ENCODE peak calls at places on chromosomes 11 and 22, in nine cellular contexts. M is fibroblast of the conjunctiva, U is lung microvascular endothelial cell, P is ELR, E is anterior cingulate cortex, V is T1000, F is adipocyte, T is BE2C, Q is A549. Y is an unnamed sample.

GRCh38 chr11:119369035-119369925 is 12.2 kb downstream of the USP2 start:
- DNase-seq in M (no peak), U (no peak), P (no peak), E (no peak), V (no peak), F (no peak), T (peak; percentile 53), Q (no peak), Y (no peak)

GRCh38 chr11:47606731-47607130 is 12.5 kb upstream of the C1QTNF4 start:
- DNase-seq in M (no peak), U (no peak), P (no peak), E (no peak), V (no peak), F (no peak), T (peak; percentile 57), Q (no peak), Y (no peak)

GRCh38 chr11:57116654-57117053 is 65.1 kb upstream of the LRRC55 start:
- DNase-seq in M (peak; percentile 35), U (peak; percentile 69), P (peak; percentile 76), E (no peak), V (no peak), F (peak; percentile 44), T (peak; percentile 32), Q (peak; percentile 54), Y (no peak)

GRCh38 chr11:47485112-47485511 is 36.2 kb upstream of the RAPSN start:
- DNase-seq in M (no peak), U (no peak), P (no peak), E (no peak), V (no peak), F (no peak), T (no peak), Q (no peak), Y (no peak)

GRCh38 chr11:100098560-100098959 is 588.5 kb upstream of the ARHGAP42 start:
- DNase-seq in M (no peak), U (no peak), P (no peak), E (no peak), V (no peak), F (no peak), T (no peak), Q (no peak), Y (no peak)

GRCh38 chr11:121212696-121213567 is 79.6 kb upstream of the SC5D start:
- DNase-seq in M (no peak), U (no peak), P (no peak), E (no peak), V (no peak), F (no peak), T (peak; percentile 23), Q (no peak), Y (no peak)

GRCh38 chr11:110366234-110366633 is 63.5 kb upstream of the FDX1 start:
- DNase-seq in M (no peak), U (no peak), P (no peak), E (no peak), V (no peak), F (peak; percentile 57), T (peak; percentile 21), Q (peak; percentile 46), Y (no peak)

GRCh38 chr22:24521791-24522245 is 26.7 kb downstream of the UPB1 start:
- DNase-seq in M (peak; percentile 32), U (peak; percentile 83), P (peak; percentile 78), E (no peak), V (no peak), F (peak; percentile 54), T (peak; percentile 68), Q (peak; percentile 71), Y (peak; percentile 17)

GRCh38 chr11:134331565-134332188 is at the start of gene GLB1L2:
- DNase-seq in M (no peak), U (peak; percentile 69), P (no peak), E (peak; percentile 31), V (no peak), F (peak; percentile 7), T (peak; percentile 91), Q (peak; percentile 35), Y (peak; percentile 60)

GRCh38 chr11:70327717-70328116 is 57.2 kb downstream of the PPFIA1 start:
- DNase-seq in M (no peak), U (no peak), P (no peak), E (no peak), V (no peak), F (no peak), T (no peak), Q (no peak), Y (no peak)

GRCh38 chr11:104433751-104434150 is 269.8 kb upstream of the PDGFD start:
- DNase-seq in M (no peak), U (no peak), P (no peak), E (no peak), V (no peak), F (no peak), T (no peak), Q (no peak), Y (no peak)

GRCh38 chr22:20530368-20531153 is 23.2 kb downstream of the MED15 start:
- DNase-seq in M (no peak), U (no peak), P (peak; percentile 97), E (no peak), V (peak; percentile 78), F (peak; percentile 73), T (no peak), Q (peak; percentile 66), Y (no peak)

GRCh38 chr11:117097567-117098268 is 510 bp downstream of the SIK3 start:
- DNase-seq in M (no peak), U (peak; percentile 52), P (peak; percentile 45), E (peak; percentile 57), V (no peak), F (peak; percentile 69), T (peak; percentile 49), Q (no peak), Y (peak; percentile 41)

GRCh38 chr11:76206327-76207081 is at the start of gene WNT11:
- DNase-seq in M (no peak), U (no peak), P (peak; percentile 40), E (no peak), V (no peak), F (peak; percentile 83), T (peak; percentile 76), Q (peak; percentile 35), Y (no peak)

GRCh38 chr22:44913198-44913983 is 96.4 kb downstream of the PHF21B start:
- DNase-seq in M (no peak), U (no peak), P (no peak), E (no peak), V (no peak), F (no peak), T (no peak), Q (no peak), Y (no peak)

GRCh38 chr22:41479671-41480396 is 10.9 kb downstream of the ACO2 start:
- DNase-seq in M (peak; percentile 81), U (no peak), P (peak; percentile 34), E (peak; percentile 79), V (no peak), F (peak; percentile 68), T (no peak), Q (no peak), Y (peak; percentile 35)

GRCh38 chr22:36411589-36412258 is 24.0 kb upstream of the MYH9 start:
- DNase-seq in M (no peak), U (no peak), P (no peak), E (no peak), V (no peak), F (no peak), T (peak; percentile 34), Q (no peak), Y (no peak)

GRCh38 chr22:42316988-42317387 is 46.5 kb upstream of the TCF20 start:
- DNase-seq in M (no peak), U (no peak), P (peak; percentile 20), E (peak; percentile 30), V (no peak), F (no peak), T (no peak), Q (no peak), Y (peak; percentile 16)

GRCh38 chr11:115715371-115715770 is 211.2 kb upstream of the CADM1 start:
- DNase-seq in M (no peak), U (no peak), P (no peak), E (no peak), V (no peak), F (no peak), T (no peak), Q (no peak), Y (no peak)

GRCh38 chr11:78752528-78752927 is 177.9 kb upstream of the NARS2 start:
- DNase-seq in M (no peak), U (no peak), P (no peak), E (no peak), V (no peak), F (no peak), T (no peak), Q (no peak), Y (no peak)

GRCh38 chr11:64455436-64456261 is 96.7 kb downstream of the RPS6KA4 start:
- DNase-seq in M (no peak), U (no peak), P (no peak), E (no peak), V (no peak), F (no peak), T (no peak), Q (no peak), Y (no peak)

GRCh38 chr11:14578551-14578956 is 58.4 kb upstream of the PSMA1 start:
- DNase-seq in M (no peak), U (peak; percentile 88), P (peak; percentile 47), E (no peak), V (no peak), F (peak; percentile 4), T (peak; percentile 12), Q (peak; percentile 27), Y (no peak)

GRCh38 chr11:22690891-22691290 is 24.5 kb downstream of the GAS2 start:
- DNase-seq in M (no peak), U (no peak), P (no peak), E (no peak), V (no peak), F (no peak), T (no peak), Q (no peak), Y (no peak)

GRCh38 chr11:121711236-121711635 is 258.5 kb upstream of the SORL1-AS1 start:
- DNase-seq in M (no peak), U (no peak), P (no peak), E (no peak), V (no peak), F (no peak), T (no peak), Q (no peak), Y (no peak)

GRCh38 chr11:113554531-113554930 is 79.3 kb upstream of the DRD2 start:
- DNase-seq in M (no peak), U (no peak), P (no peak), E (no peak), V (no peak), F (no peak), T (no peak), Q (no peak), Y (no peak)

GRCh38 chr11:122850076-122850631 is 11.9 kb downstream of the CRTAM start:
- DNase-seq in M (no peak), U (peak; percentile 58), P (peak; percentile 82), E (no peak), V (peak; percentile 12), F (peak; percentile 41), T (no peak), Q (no peak), Y (no peak)

GRCh38 chr11:94183886-94184264 is 55.2 kb downstream of the PANX1 start:
- DNase-seq in M (peak; percentile 43), U (peak; percentile 61), P (peak; percentile 41), E (peak; percentile 6), V (no peak), F (peak; percentile 52), T (peak; percentile 68), Q (peak; percentile 73), Y (no peak)

GRCh38 chr11:74257934-74258553 is 53.4 kb downstream of the P4HA3 start:
- DNase-seq in M (peak; percentile 32), U (peak; percentile 16), P (peak; percentile 16), E (no peak), V (no peak), F (peak; percentile 57), T (no peak), Q (peak; percentile 32), Y (no peak)

GRCh38 chr22:25726241-25726640 is 15.7 kb upstream of the MYO18B start:
- DNase-seq in M (no peak), U (no peak), P (no peak), E (no peak), V (no peak), F (no peak), T (no peak), Q (no peak), Y (no peak)

GRCh38 chr11:69916806-69917387 is 97.7 kb upstream of the FGF3 start:
- DNase-seq in M (no peak), U (no peak), P (no peak), E (no peak), V (no peak), F (no peak), T (no peak), Q (no peak), Y (no peak)

GRCh38 chr11:111975076-111975806 is 38.1 kb downstream of the DIXDC1 start:
- DNase-seq in M (no peak), U (peak; percentile 55), P (peak; percentile 34), E (no peak), V (no peak), F (peak; percentile 22), T (no peak), Q (peak; percentile 4), Y (no peak)

Y was measured in caudate nucleus.